ENCODE peak calls at places on chromosome 10, in four cellular contexts. One of them, this sample, is unnamed. For H3K9me3, the result is how much of the 10 kb centered on the place peaks cover.

GRCh38 chr10:29590598-29591415 is 44.0 kb downstream of the SVIL start:
- DNase-seq in thoracic aorta: no peak
- DNase-seq in fibroblast of lung: peak
- DNase-seq in SJSA1: no peak
- DNase-seq in this sample: no peak

GRCh38 chr10:110220383-110220782 is 13.0 kb downstream of the MXI1 start:
- DNase-seq in fibroblast of lung: no peak
- DNase-seq in thoracic aorta: no peak
- DNase-seq in SJSA1: no peak
- DNase-seq in this sample: no peak

GRCh38 chr10:34157501-34157900 is 657.6 kb downstream of the PARD3 start:
- DNase-seq in SJSA1: no peak
- DNase-seq in fibroblast of lung: peak
- DNase-seq in thoracic aorta: no peak
- DNase-seq in this sample: no peak

GRCh38 chr10:97050959-97051496 is 134.7 kb downstream of the SLIT1 start:
- DNase-seq in SJSA1: no peak
- DNase-seq in fibroblast of lung: no peak
- DNase-seq in thoracic aorta: no peak
- DNase-seq in this sample: no peak

GRCh38 chr10:13865758-13866491 is 279.2 kb downstream of the PRPF18 start:
- DNase-seq in fibroblast of lung: peak
- DNase-seq in SJSA1: peak
- DNase-seq in thoracic aorta: no peak
- DNase-seq in this sample: no peak

GRCh38 chr10:20891338-20891714 is 5.8 kb downstream of the NEBL start:
- DNase-seq in fibroblast of lung: peak
- DNase-seq in SJSA1: no peak
- DNase-seq in thoracic aorta: no peak
- DNase-seq in this sample: no peak

GRCh38 chr10:48805848-48806247 is 121.2 kb downstream of the WDFY4 start:
- DNase-seq in SJSA1: no peak
- DNase-seq in thoracic aorta: no peak
- DNase-seq in fibroblast of lung: no peak
- DNase-seq in this sample: no peak

GRCh38 chr10:112732277-112732891 is 217.7 kb upstream of the TCF7L2 start:
- DNase-seq in thoracic aorta: no peak
- DNase-seq in fibroblast of lung: no peak
- DNase-seq in SJSA1: no peak
- DNase-seq in this sample: no peak

GRCh38 chr10:118812393-118812740 is 57.6 kb upstream of the CACUL1 start:
- DNase-seq in thoracic aorta: no peak
- DNase-seq in SJSA1: no peak
- DNase-seq in fibroblast of lung: no peak
- DNase-seq in this sample: no peak

GRCh38 chr10:99975942-99976809 is 33.6 kb downstream of the DNMBP start:
- DNase-seq in SJSA1: no peak
- DNase-seq in fibroblast of lung: peak
- DNase-seq in thoracic aorta: no peak
- DNase-seq in this sample: no peak

GRCh38 chr10:84715911-84716310 is 387.5 kb downstream of the CCSER2 start:
- DNase-seq in thoracic aorta: no peak
- DNase-seq in fibroblast of lung: no peak
- DNase-seq in SJSA1: no peak
- DNase-seq in this sample: no peak

GRCh38 chr10:21926949-21927348 is 76.6 kb downstream of the DNAJC1 start:
- DNase-seq in SJSA1: peak
- DNase-seq in fibroblast of lung: peak
- DNase-seq in thoracic aorta: no peak
- DNase-seq in this sample: no peak

GRCh38 chr10:86613096-86613495 is 41.3 kb upstream of the OPN4 start:
- DNase-seq in fibroblast of lung: no peak
- DNase-seq in SJSA1: no peak
- DNase-seq in thoracic aorta: no peak
- DNase-seq in this sample: no peak

GRCh38 chr10:93596539-93596938 is 4.5 kb downstream of the RBP4 start:
- DNase-seq in thoracic aorta: no peak
- DNase-seq in SJSA1: no peak
- DNase-seq in fibroblast of lung: no peak
- DNase-seq in this sample: no peak

GRCh38 chr10:59817806-59818205 is 64.6 kb upstream of the MRLN start:
- DNase-seq in SJSA1: no peak
- DNase-seq in fibroblast of lung: no peak
- DNase-seq in thoracic aorta: peak
- DNase-seq in this sample: no peak

GRCh38 chr10:23439920-23440875 is 1.3 kb downstream of the OTUD1 start:
- DNase-seq in thoracic aorta: peak
- DNase-seq in fibroblast of lung: peak
- DNase-seq in SJSA1: no peak
- DNase-seq in this sample: no peak

GRCh38 chr10:113454341-113455061 is 98.4 kb upstream of the HABP2 start:
- DNase-seq in fibroblast of lung: peak
- DNase-seq in thoracic aorta: no peak
- DNase-seq in SJSA1: no peak
- DNase-seq in this sample: no peak

GRCh38 chr10:17744395-17744841 is 7.6 kb upstream of the TMEM236 start:
- DNase-seq in SJSA1: no peak
- DNase-seq in fibroblast of lung: no peak
- DNase-seq in thoracic aorta: no peak
- DNase-seq in this sample: no peak

GRCh38 chr10:21953585-21954057 is 49.9 kb downstream of the DNAJC1 start:
- DNase-seq in fibroblast of lung: peak
- DNase-seq in SJSA1: no peak
- DNase-seq in thoracic aorta: no peak
- DNase-seq in this sample: no peak

GRCh38 chr10:87585565-87586514 is 73.8 kb upstream of the PAPSS2 start:
- DNase-seq in SJSA1: no peak
- DNase-seq in thoracic aorta: no peak
- DNase-seq in fibroblast of lung: no peak
- DNase-seq in this sample: no peak

GRCh38 chr10:86759073-86759672 is 2.8 kb downstream of the BMPR1A start:
- DNase-seq in thoracic aorta: no peak
- DNase-seq in SJSA1: no peak
- DNase-seq in fibroblast of lung: peak
- DNase-seq in this sample: no peak

GRCh38 chr10:62992145-62992721 is 140.9 kb upstream of the NRBF2 start:
- DNase-seq in fibroblast of lung: peak
- DNase-seq in thoracic aorta: no peak
- DNase-seq in SJSA1: no peak
- DNase-seq in this sample: no peak

GRCh38 chr10:67735430-67735829 is 39.4 kb upstream of the CTNNA3 start:
- DNase-seq in fibroblast of lung: no peak
- DNase-seq in SJSA1: no peak
- DNase-seq in thoracic aorta: no peak
- DNase-seq in this sample: no peak
- H3K9me3 ChIP-seq in fibroblast of lung: under half
- H3K9me3 ChIP-seq in SJSA1: under half
- H3K9me3 ChIP-seq in thoracic aorta: under half
- H3K9me3 ChIP-seq in this sample: under half

DNA sequence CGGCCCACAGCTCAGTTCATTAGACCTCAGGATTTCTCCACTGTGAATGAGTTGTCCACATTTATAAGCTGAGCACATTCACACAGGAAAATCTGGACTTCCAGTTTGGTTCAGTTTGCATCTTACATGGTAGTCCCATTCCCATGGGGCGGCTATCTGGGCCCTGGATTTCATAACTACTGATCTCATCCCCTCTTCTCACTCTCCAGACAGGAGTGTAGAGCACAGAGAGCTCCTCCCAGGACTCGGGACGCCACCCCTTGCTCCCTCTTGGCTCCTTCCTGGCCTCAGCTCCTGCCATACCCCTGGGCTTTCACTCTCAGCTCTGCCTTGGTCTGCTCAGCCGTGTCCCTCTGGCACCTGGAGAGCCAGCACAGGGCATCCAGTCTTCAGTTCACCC is 117.6 kb upstream of the TCERG1L start:
- DNase-seq in fibroblast of lung: no peak
- DNase-seq in thoracic aorta: no peak
- DNase-seq in SJSA1: no peak
- DNase-seq in this sample: no peak
- H3K9me3 ChIP-seq in fibroblast of lung: under half
- H3K9me3 ChIP-seq in thoracic aorta: under half
- H3K9me3 ChIP-seq in SJSA1: under half
- H3K9me3 ChIP-seq in this sample: under half

DNA sequence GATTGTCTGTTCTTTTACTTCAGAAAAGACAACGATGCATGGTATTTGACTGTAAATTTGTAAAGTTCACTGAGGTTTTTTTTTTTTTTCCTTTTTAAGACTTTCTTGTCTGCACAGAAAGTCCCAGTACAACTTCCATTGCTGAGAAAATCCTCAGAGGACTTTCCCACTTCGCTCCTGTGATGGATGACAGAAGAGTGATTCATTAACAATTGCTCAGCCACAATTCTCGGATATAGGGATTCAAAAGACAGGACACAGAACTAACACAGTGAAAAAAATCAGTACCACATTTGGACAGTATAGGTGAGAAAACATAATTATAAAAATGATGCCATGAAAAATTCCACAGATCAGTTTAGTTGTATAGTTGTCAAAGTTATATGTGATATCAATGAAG is 48.0 kb downstream of the SEC23IP start:
- DNase-seq in thoracic aorta: no peak
- DNase-seq in SJSA1: no peak
- DNase-seq in fibroblast of lung: no peak
- DNase-seq in this sample: no peak
- H3K9me3 ChIP-seq in thoracic aorta: under half
- H3K9me3 ChIP-seq in SJSA1: under half
- H3K9me3 ChIP-seq in fibroblast of lung: under half
- H3K9me3 ChIP-seq in this sample: under half

GRCh38 chr10:130747359-130747758 is 564.2 kb downstream of the TCERG1L start:
- DNase-seq in thoracic aorta: no peak
- DNase-seq in fibroblast of lung: no peak
- DNase-seq in SJSA1: no peak
- DNase-seq in this sample: no peak
- H3K9me3 ChIP-seq in thoracic aorta: under half
- H3K9me3 ChIP-seq in fibroblast of lung: under half
- H3K9me3 ChIP-seq in SJSA1: under half
- H3K9me3 ChIP-seq in this sample: under half

DNA sequence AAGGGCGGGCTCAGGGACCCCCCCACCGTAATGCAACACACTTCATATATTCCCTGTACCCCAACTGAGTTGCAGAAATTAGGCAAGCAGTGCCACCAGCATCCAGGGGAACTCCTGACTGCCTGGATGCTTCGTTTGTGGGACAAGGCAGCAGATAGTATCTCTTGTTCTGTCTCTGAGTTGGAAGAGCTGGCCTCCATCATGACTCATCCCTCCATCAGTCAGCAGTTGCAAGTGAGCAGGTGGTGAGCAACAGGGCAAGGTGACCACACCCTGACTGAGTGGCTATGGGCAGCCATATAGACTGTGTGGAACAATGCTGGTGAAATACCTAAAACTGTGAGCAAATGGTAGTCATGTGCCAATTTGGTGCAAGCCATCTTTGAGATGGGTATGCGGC is 22.8 kb upstream of the ADAMTS14 start:
- DNase-seq in fibroblast of lung: peak
- DNase-seq in SJSA1: no peak
- DNase-seq in thoracic aorta: no peak
- DNase-seq in this sample: no peak
- H3K9me3 ChIP-seq in fibroblast of lung: under half
- H3K9me3 ChIP-seq in SJSA1: under half
- H3K9me3 ChIP-seq in thoracic aorta: under half
- H3K9me3 ChIP-seq in this sample: under half

GRCh38 chr10:1744524-1744923 is 7.2 kb upstream of the ADARB2 start:
- DNase-seq in thoracic aorta: no peak
- DNase-seq in SJSA1: no peak
- DNase-seq in fibroblast of lung: no peak
- DNase-seq in this sample: no peak
- H3K9me3 ChIP-seq in thoracic aorta: under half
- H3K9me3 ChIP-seq in SJSA1: under half
- H3K9me3 ChIP-seq in fibroblast of lung: under half
- H3K9me3 ChIP-seq in this sample: under half

GRCh38 chr10:122078965-122079401 is 90.0 kb downstream of the TACC2 start:
- DNase-seq in fibroblast of lung: peak
- DNase-seq in SJSA1: no peak
- DNase-seq in thoracic aorta: no peak
- DNase-seq in this sample: no peak
- H3K9me3 ChIP-seq in fibroblast of lung: under half
- H3K9me3 ChIP-seq in SJSA1: under half
- H3K9me3 ChIP-seq in thoracic aorta: under half
- H3K9me3 ChIP-seq in this sample: under half

DNA sequence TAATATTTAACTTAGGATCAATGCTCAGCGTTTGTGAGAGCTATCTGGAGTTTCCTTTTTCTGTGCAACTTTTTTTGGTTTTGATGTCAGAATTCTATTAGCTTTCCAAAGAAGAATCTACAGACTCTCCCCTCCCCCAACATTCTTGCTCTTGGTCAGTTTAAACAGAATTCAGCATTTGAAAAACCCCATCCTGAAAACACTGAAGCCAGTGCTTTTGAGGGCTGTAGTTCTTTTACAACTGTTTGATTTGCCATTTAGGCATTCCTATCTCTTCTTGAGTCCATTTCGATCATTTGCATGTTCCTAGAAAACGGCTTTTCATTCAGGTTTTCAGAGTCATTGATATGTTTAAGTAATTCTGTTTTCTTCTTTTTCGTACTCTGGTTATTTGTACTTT is 15.7 kb upstream of the CXCL12 start:
- DNase-seq in SJSA1: no peak
- DNase-seq in thoracic aorta: no peak
- DNase-seq in fibroblast of lung: no peak
- DNase-seq in this sample: no peak
- H3K9me3 ChIP-seq in SJSA1: under half
- H3K9me3 ChIP-seq in thoracic aorta: under half
- H3K9me3 ChIP-seq in fibroblast of lung: under half
- H3K9me3 ChIP-seq in this sample: under half

GRCh38 chr10:133559216-133559615 is 6.2 kb downstream of the SYCE1 start:
- DNase-seq in fibroblast of lung: no peak
- DNase-seq in SJSA1: no peak
- DNase-seq in thoracic aorta: no peak
- DNase-seq in this sample: no peak
- H3K9me3 ChIP-seq in fibroblast of lung: under half
- H3K9me3 ChIP-seq in SJSA1: under half
- H3K9me3 ChIP-seq in thoracic aorta: under half
- H3K9me3 ChIP-seq in this sample: under half

GRCh38 chr10:131841669-131842139 is 59.1 kb upstream of the PPP2R2D start:
- DNase-seq in SJSA1: peak
- DNase-seq in thoracic aorta: no peak
- DNase-seq in fibroblast of lung: no peak
- DNase-seq in this sample: peak
- H3K9me3 ChIP-seq in SJSA1: under half
- H3K9me3 ChIP-seq in thoracic aorta: under half
- H3K9me3 ChIP-seq in fibroblast of lung: under half
- H3K9me3 ChIP-seq in this sample: under half